ENCODE peak calls at places on chromosomes 13 and 19, in five cellular contexts. W is mesendoderm, E is H1, J is neuronal stem cell, D is IMR-90. H is an unnamed sample.

GRCh38 chr19:13401388-13401787 is 104.9 kb downstream of the CACNA1A start:
- DNase-seq in D (peak; percentile 46), J (no peak), E (peak; percentile 46), W (peak; percentile 76), H (peak; percentile 6)

GRCh38 chr13:56528040-56528760 is 612.5 kb upstream of the PRR20A start:
- DNase-seq in E (no peak), D (no peak), J (no peak), W (no peak), H (peak; percentile 14)

GRCh38 chr13:66530158-66530557 is 700.0 kb downstream of the PCDH9 start:
- DNase-seq in W (no peak), E (no peak), J (no peak), D (no peak), H (no peak)

GRCh38 chr19:1162404-1163282 is 11.4 kb downstream of the SBNO2 start:
- DNase-seq in W (no peak), E (no peak), D (no peak), J (no peak), H (no peak)

GRCh38 chr19:39301562-39301961 is 5.4 kb downstream of the IFNL1 start:
- DNase-seq in D (no peak), E (no peak), J (no peak), W (no peak), H (no peak)

GRCh38 chr13:75705395-75705794 is 69.3 kb downstream of the LMO7 start:
- DNase-seq in E (no peak), J (no peak), W (no peak), D (peak; percentile 85), H (peak; percentile 60)

GRCh38 chr19:53112286-53112685 is 9.1 kb upstream of the ZNF160 start:
- DNase-seq in J (no peak), D (peak; percentile 59), E (peak; percentile 14), W (no peak), H (no peak)

GRCh38 chr13:65026505-65026904 is 2203.6 kb downstream of the PCDH9 start:
- DNase-seq in J (no peak), D (no peak), E (no peak), W (no peak), H (no peak)

GRCh38 chr19:5652261-5652660 is 28.1 kb downstream of the MICOS13 start:
- DNase-seq in D (no peak), W (no peak), E (no peak), J (no peak), H (no peak)

GRCh38 chr13:97237388-97237787 is 15.3 kb downstream of the MBNL2 start:
- DNase-seq in E (no peak), W (no peak), J (no peak), D (no peak), H (no peak)
- H3K4ac ChIP-seq in E (no peak overlapping the region), W (no peak overlapping the region), J (no peak overlapping the region), D (no peak overlapping the region), H (no peak overlapping the region)

GRCh38 chr19:58558066-58558622 is at the start of gene UBE2M:
- DNase-seq in D (no peak), E (no peak), W (peak; percentile 62), J (no peak), H (peak; percentile 67)
- H3K4ac ChIP-seq in D (peak within 1 kb of the TSS; percentile 99), E (peak within 1 kb of the TSS; percentile 95), W (peak within 1 kb of the TSS; percentile 88), J (peak within 1 kb of the TSS; percentile 91), H (peak within 1 kb of the TSS; percentile 99)

GRCh38 chr19:51693246-51693645 is at the start of gene SPACA6:
- DNase-seq in J (no peak), E (no peak), D (no peak), W (no peak), H (no peak)

GRCh38 chr19:51692065-51692915 is 840 bp upstream of the SPACA6 start:
- DNase-seq in J (no peak), D (no peak), W (no peak), E (no peak), H (no peak)

GRCh38 chr19:51689751-51690358 is 3.3 kb upstream of the SPACA6 start:
- DNase-seq in E (peak; percentile 83), J (peak; percentile 68), D (no peak), W (peak; percentile 96), H (peak; percentile 64)

GRCh38 chr19:51690359-51691121 is 2.6 kb upstream of the SPACA6 start:
- DNase-seq in E (peak; percentile 84), W (peak; percentile 97), J (peak; percentile 85), D (peak; percentile 68), H (peak; percentile 91)

GRCh38 chr19:51691122-51692064 is 1.7 kb upstream of the SPACA6 start:
- DNase-seq in D (peak; percentile 65), J (no peak), W (peak; percentile 96), E (no peak), H (peak; percentile 67)
- H3K4ac ChIP-seq in D (peak overlapping the region; percentile 92), J (no peak overlapping the region), W (peak overlapping the region; percentile 26), E (no peak overlapping the region), H (no peak overlapping the region)

DNA sequence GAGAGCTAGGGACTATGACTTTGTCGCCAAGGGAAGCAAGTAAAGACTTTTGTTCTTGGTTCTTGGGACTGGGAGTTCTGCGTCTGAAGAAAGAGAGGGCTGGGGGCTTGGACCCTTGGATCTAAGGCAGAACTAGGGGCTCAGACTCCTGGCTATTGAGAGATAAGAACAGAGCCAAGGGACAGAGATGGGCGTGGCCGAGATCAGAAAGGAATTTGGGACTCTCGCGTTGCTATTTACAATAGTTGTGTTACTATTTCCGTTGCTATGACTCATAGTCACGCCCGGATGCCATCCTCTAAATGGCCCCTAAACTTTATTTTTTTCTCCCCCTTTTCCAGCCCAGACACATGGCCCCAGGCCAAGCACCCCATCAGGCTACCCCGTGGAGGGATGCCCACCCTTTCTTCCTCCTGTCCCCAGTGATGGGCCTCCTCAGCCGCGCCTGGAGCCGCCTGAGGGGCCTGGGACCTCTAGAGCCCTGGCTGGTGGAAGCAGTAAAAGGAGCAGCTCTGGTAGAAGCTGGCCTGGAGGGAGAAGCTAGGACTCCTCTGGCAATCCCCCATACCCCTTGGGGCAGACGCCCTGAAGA is 759 bp downstream of the PPP1R15A start:
- DNase-seq in W (peak; percentile 97), D (peak; percentile 94), J (peak; percentile 84), E (peak; percentile 72), H (peak; percentile 93)
- H3K4ac ChIP-seq in W (peak overlapping the region; percentile 28), D (peak overlapping the region; percentile 99), J (no peak overlapping the region), E (no peak overlapping the region), H (peak overlapping the region; percentile 83)

DNA sequence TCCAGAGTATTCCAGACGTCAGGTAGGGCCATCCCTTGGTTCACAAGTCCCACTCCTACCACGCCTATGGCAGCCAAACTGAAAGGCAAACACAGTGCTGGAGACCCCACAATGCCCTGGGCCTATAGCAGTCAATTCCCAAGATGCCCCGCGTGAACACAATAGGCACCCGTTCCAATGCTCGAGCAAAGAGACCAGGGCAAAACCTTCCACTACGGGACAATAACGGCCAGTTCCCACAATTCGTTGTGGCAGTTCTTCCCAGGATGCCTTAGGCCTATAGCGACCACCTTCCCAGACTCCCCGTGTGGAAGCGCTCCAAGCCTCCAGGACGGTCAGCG is 538 bp downstream of the ZNF428 start:
- DNase-seq in E (no peak), D (peak; percentile 8), W (no peak), J (no peak), H (no peak)
- H3K4ac ChIP-seq in E (peak overlapping the region; percentile 96), D (peak overlapping the region; percentile 97), W (no peak overlapping the region), J (no peak overlapping the region), H (peak overlapping the region; percentile 42)